ENCODE peak calls at places on chromosomes 1 and 21, in five cellular contexts. L is body of pancreas, Z is thyroid gland, G is heart left ventricle, N is astrocyte. V is an unnamed sample. For H3K27me3, the result is how much of the 10 kb centered on the place peaks cover.

GRCh38 chr1:175714350-175714749 is 29.0 kb downstream of the TNR start:
- DNase-seq in L (no peak), Z (no peak), G (no peak), N (no peak), V (no peak)

GRCh38 chr1:231629132-231629531 is 2.5 kb downstream of the DISC1 start:
- DNase-seq in L (no peak), Z (no peak), G (peak), N (no peak), V (no peak)

GRCh38 chr1:21816602-21817302 is 4.7 kb downstream of the LDLRAD2 start:
- DNase-seq in L (no peak), Z (no peak), G (no peak), N (peak), V (peak)

GRCh38 chr1:59514061-59514909 is 217.4 kb downstream of the FGGY start:
- DNase-seq in L (no peak), Z (no peak), G (no peak), N (no peak), V (no peak)

GRCh38 chr1:206708058-206708457 is 23.4 kb downstream of the MAPKAPK2 start:
- DNase-seq in L (no peak), Z (no peak), G (no peak), N (no peak), V (no peak)

GRCh38 chr1:161820914-161821313 is 54.8 kb downstream of the ATF6 start:
- DNase-seq in L (no peak), Z (no peak), G (no peak), N (no peak), V (no peak)

GRCh38 chr1:157170677-157171515 is 32.7 kb upstream of the ETV3 start:
- DNase-seq in L (peak), Z (peak), G (no peak), N (no peak), V (no peak)

GRCh38 chr1:54117815-54118563 is 34.8 kb downstream of the CDCP2 start:
- DNase-seq in L (no peak), Z (no peak), G (no peak), N (peak), V (no peak)

GRCh38 chr1:29485096-29485925 is 249.0 kb downstream of the PTPRU start:
- DNase-seq in L (no peak), Z (no peak), G (no peak), N (no peak), V (no peak)

GRCh38 chr1:7824701-7825100 is 28.2 kb downstream of the UTS2 start:
- DNase-seq in L (no peak), Z (peak), G (no peak), N (no peak), V (no peak)

GRCh38 chr1:244576259-244576892 is 76.5 kb upstream of the DESI2 start:
- DNase-seq in L (no peak), Z (no peak), G (no peak), N (no peak), V (no peak)

GRCh38 chr1:31243451-31244286 is 4.0 kb upstream of the NKAIN1 start:
- DNase-seq in L (peak), Z (no peak), G (no peak), N (peak), V (no peak)

GRCh38 chr1:15101112-15101760 is 52.3 kb upstream of the TMEM51 start:
- DNase-seq in L (no peak), Z (no peak), G (no peak), N (no peak), V (no peak)

GRCh38 chr21:46191257-46191685 is 7.0 kb upstream of the SPATC1L start:
- DNase-seq in L (peak), Z (no peak), G (no peak), N (peak), V (no peak)

GRCh38 chr1:172545349-172546004 is 12.5 kb downstream of the SUCO start:
- DNase-seq in L (no peak), Z (no peak), G (no peak), N (no peak), V (no peak)

GRCh38 chr1:66996018-66996682 is 57.8 kb downstream of the SLC35D1 start:
- DNase-seq in L (peak), Z (peak), G (peak), N (peak), V (no peak)

GRCh38 chr1:30809514-30810263 is 52.1 kb upstream of the LAPTM5 start:
- DNase-seq in L (no peak), Z (no peak), G (no peak), N (peak), V (peak)

GRCh38 chr1:218479436-218480115 is 134.4 kb downstream of the TGFB2 start:
- DNase-seq in L (no peak), Z (no peak), G (no peak), N (peak), V (peak)

GRCh38 chr21:33657124-33657842 is 15.0 kb downstream of the ITSN1 start:
- DNase-seq in L (no peak), Z (no peak), G (no peak), N (no peak), V (no peak)

GRCh38 chr1:89633103-89633744 is at the start of gene LRRC8C:
- DNase-seq in L (peak), Z (peak), G (peak), N (peak), V (no peak)

GRCh38 chr21:33964706-33965325 is 49.2 kb upstream of the ATP5PO start:
- DNase-seq in L (no peak), Z (no peak), G (no peak), N (peak), V (no peak)

GRCh38 chr1:18154431-18155194 is 47.0 kb downstream of the IGSF21 start:
- DNase-seq in L (no peak), Z (no peak), G (no peak), N (no peak), V (no peak)

GRCh38 chr1:29099286-29099685 is 24.4 kb downstream of the TMEM200B start:
- DNase-seq in L (no peak), Z (no peak), G (no peak), N (no peak), V (no peak)

GRCh38 chr1:152110365-152110859 is 4.8 kb downstream of the TCHH start:
- DNase-seq in L (peak), Z (no peak), G (peak), N (peak), V (no peak)

GRCh38 chr1:202806845-202807366 is 1.3 kb downstream of the KDM5B start:
- DNase-seq in L (peak), Z (peak), G (no peak), N (no peak), V (no peak)

GRCh38 chr1:3939242-3940080 is 39.4 kb upstream of the C1orf174 start:
- DNase-seq in L (no peak), Z (no peak), G (no peak), N (no peak), V (no peak)

GRCh38 chr1:41495171-41495948 is 10.9 kb upstream of the EDN2 start:
- DNase-seq in L (peak), Z (peak), G (peak), N (no peak), V (no peak)

DNA sequence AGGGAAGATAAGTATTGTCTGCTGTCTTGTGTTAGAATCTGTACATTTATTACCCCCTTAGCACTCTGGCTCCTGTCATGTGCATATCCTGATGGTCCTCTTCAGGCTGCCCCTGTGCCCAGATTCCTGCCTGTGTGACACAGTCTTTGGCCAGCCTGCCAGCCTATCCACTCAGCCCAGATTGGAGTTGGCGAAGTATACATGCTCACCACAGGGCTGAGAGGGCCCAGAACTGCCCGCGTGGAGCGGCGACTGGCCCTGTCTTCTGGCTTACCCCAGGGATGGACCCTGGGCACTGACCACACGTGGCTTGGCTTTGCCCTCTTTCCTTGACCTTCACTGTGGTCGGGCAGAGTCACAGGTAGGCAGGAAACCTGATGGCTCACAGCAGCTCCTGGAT is 11.4 kb downstream of the RNF220 start:
- DNase-seq in L (no peak), Z (no peak), G (no peak), N (no peak), V (no peak)
- H3K27me3 ChIP-seq in L (under half), Z (under half), G (half or more), N (half or more), V (half or more)

GRCh38 chr1:93001893-93002292 is 40.6 kb upstream of the DIPK1A start:
- DNase-seq in L (no peak), Z (no peak), G (no peak), N (no peak), V (no peak)
- TF ChIP-seq CTCF in L (no peak), Z (no peak), G (no peak), N (no peak), V (no peak)

DNA sequence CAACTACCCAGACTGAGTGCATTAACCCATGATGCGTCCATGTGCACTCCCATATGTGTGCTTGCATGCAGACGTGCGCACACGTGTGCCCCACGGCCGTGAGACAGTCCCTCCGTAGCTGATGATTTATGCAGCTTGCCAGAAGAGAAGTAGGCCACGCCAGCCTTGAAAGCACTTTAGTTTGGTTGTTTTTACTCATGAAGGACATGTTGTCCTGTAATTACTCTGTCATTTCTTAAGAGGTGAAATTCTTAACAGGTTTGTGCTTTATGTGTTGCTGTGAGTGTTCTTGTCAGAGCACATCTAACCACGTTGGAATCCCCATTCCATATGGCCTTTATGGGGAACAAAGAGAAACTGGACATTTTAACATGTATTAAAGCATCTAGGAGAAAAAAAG is 467.8 kb downstream of the LMO4 start:
- DNase-seq in L (peak), Z (peak), G (no peak), N (no peak), V (no peak)
- H3K27me3 ChIP-seq in L (under half), Z (under half), G (under half), N (under half), V (under half)

GRCh38 chr1:180269848-180270766 is 40.0 kb downstream of the LHX4 start:
- DNase-seq in L (peak), Z (no peak), G (peak), N (no peak), V (no peak)
- TF ChIP-seq CTCF in L (peak), Z (no peak), G (no peak), N (peak), V (peak)